ENCODE peak calls at places on chromosomes 11 and 22, in ten cellular contexts. G, J, R, O, C, X, N, K, E and P are unnamed samples.
A peak's percentile ranks its signal among the peaks of the same experiment; 100 is the strongest.

GRCh38 chr11:3627291-3627690 is 14.5 kb downstream of the ART5 start:
- DNase-seq in G (peak; percentile 33), J (no peak), R (no peak), O (no peak), C (no peak), X (no peak), N (peak; percentile 81), K (no peak), E (no peak), P (no peak)

GRCh38 chr11:68773521-68774187 is 22.3 kb upstream of the TESMIN start:
- DNase-seq in G (no peak), J (no peak), R (no peak), O (no peak), C (no peak), X (no peak), N (peak; percentile 85), K (no peak), E (no peak), P (no peak)

GRCh38 chr11:13277719-13278619 is at the start of gene BMAL1:
- DNase-seq in G (peak; percentile 85), J (peak; percentile 59), R (no peak), O (peak; percentile 37), C (peak; percentile 46), X (peak; percentile 50), N (no peak), K (peak; percentile 76), E (no peak), P (no peak)

GRCh38 chr22:17161991-17162390 is 2.9 kb upstream of the HDHD5 start:
- DNase-seq in G (peak; percentile 1), J (no peak), R (no peak), O (no peak), C (no peak), X (no peak), N (no peak), K (no peak), E (no peak), P (no peak)

GRCh38 chr11:22730319-22730718 is 63.9 kb downstream of the GAS2 start:
- DNase-seq in G (no peak), J (no peak), R (peak; percentile 34), O (no peak), C (no peak), X (peak; percentile 11), N (peak; percentile 1), K (no peak), E (no peak), P (no peak)

GRCh38 chr11:86196924-86197323 is 47.6 kb upstream of the EED start:
- DNase-seq in G (no peak), J (no peak), R (no peak), O (no peak), C (no peak), X (no peak), N (no peak), K (no peak), E (no peak), P (no peak)

GRCh38 chr11:12818333-12819015 is 144.3 kb downstream of the TEAD1 start:
- DNase-seq in G (no peak), J (no peak), R (no peak), O (no peak), C (no peak), X (no peak), N (peak; percentile 89), K (no peak), E (no peak), P (no peak)

GRCh38 chr11:112523917-112524316 is 263.3 kb upstream of the PLET1 start:
- DNase-seq in G (no peak), J (no peak), R (no peak), O (no peak), C (no peak), X (no peak), N (no peak), K (no peak), E (no peak), P (no peak)

GRCh38 chr22:39472570-39473556 is 16.1 kb downstream of the MGAT3 start:
- DNase-seq in G (no peak), J (no peak), R (peak; percentile 18), O (peak; percentile 57), C (peak; percentile 50), X (no peak), N (no peak), K (peak; percentile 93), E (no peak), P (no peak)

DNA sequence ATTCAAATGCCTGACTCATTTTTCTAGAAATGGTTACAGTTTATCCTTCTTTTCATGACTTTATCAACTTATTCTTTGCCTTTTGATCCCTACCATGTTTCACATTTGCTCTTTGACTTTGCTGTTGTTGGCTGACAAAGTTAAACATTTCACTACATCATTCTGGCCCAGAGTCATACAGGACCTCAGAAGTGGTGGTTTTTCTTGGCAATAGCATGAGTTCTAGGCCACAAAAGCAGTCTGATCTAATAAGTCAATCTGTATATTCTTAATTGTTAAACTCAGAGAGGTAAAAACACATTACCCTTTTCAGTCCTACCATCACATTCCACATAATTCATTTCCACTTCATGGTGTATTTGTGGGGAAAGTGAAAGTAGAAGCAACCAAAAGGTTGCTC is 763.2 kb upstream of the TENM4 start:
- DNase-seq in G (no peak), J (no peak), R (no peak), O (no peak), C (no peak), X (no peak), N (no peak), K (no peak), E (no peak), P (no peak)
- H3K27ac ChIP-seq in G (no peak overlapping the region), J (no peak overlapping the region), R (no peak overlapping the region), O (no peak overlapping the region), C (no peak overlapping the region), X (no peak overlapping the region), N (no peak overlapping the region), K (no peak overlapping the region), E (no peak overlapping the region), P (no peak overlapping the region)

DNA sequence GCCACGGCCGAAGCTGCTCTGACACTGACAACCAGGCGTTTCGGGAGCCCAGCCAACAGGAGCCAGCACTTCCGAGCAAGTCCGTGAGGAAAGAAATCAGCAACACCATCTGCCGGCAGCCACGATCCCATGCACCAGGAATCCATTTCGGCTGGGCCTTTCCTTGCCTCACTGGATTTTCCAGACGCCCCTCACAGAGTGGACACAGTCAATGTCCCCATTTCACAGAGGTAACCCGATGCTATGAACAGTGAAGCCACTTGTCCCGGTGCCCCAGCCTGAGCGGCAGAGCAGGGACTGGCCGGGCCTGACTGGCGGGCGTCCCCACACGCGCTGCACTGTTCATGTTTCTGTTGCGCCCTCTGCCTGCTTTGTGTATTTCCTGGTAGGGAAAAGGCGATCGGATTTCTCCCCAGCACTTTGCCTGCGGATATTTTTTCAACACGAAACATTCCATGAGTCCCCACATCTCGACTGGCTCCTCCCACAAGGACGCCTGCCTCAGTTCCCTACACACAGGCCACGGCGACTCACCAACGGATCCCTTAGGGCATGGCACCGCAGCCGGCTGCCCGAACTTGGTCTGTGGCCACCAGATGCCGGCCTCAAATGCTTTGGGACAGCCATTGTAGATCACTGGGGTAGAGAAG is 55.3 kb downstream of the TRMU start:
- DNase-seq in G (no peak), J (no peak), R (no peak), O (no peak), C (no peak), X (peak; percentile 27), N (peak; percentile 65), K (no peak), E (no peak), P (peak; percentile 47)
- H3K27ac ChIP-seq in G (no peak overlapping the region), J (no peak overlapping the region), R (no peak overlapping the region), O (no peak overlapping the region), C (no peak overlapping the region), X (no peak overlapping the region), N (no peak overlapping the region), K (no peak overlapping the region), E (no peak overlapping the region), P (peak overlapping the region; percentile 8)

DNA sequence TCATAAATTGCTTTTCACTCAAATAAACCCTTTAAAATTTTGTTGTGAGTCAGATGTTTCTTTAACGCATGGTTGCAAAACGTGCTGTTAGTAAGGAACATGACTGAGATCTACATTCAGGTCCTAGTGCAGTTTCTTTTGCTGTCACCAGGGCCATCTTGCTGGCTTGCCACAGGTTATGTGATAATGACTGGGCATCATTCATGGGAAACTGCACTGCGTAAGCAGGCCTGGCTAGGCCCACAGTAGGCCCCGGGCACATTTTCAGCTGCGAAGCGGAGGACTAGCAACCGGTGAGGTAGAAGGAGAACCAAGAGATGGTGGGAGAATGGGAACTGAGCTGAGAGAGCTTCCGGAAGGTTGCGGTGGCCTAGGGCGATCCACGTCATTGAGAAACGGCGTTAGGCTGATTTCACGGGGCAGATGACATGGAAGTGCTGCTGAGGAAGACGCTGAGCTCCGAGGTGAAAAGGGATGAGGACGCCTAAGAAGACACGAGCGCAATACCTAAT is 3.2 kb upstream of the KLHDC7B start:
- DNase-seq in G (no peak), J (no peak), R (no peak), O (no peak), C (peak; percentile 90), X (no peak), N (no peak), K (no peak), E (no peak), P (no peak)
- H3K27ac ChIP-seq in G (no peak overlapping the region), J (no peak overlapping the region), R (no peak overlapping the region), O (no peak overlapping the region), C (peak overlapping the region; percentile 92), X (no peak overlapping the region), N (no peak overlapping the region), K (peak overlapping the region; percentile 94), E (no peak overlapping the region), P (no peak overlapping the region)

GRCh38 chr11:64122411-64123101 is 43.4 kb downstream of the MACROD1 start:
- DNase-seq in G (no peak), J (peak; percentile 56), R (peak; percentile 36), O (no peak), C (no peak), X (peak; percentile 39), N (no peak), K (no peak), E (no peak), P (no peak)
- H3K27ac ChIP-seq in G (no peak overlapping the region), J (peak overlapping the region; percentile 59), R (no peak overlapping the region), O (no peak overlapping the region), C (no peak overlapping the region), X (no peak overlapping the region), N (peak overlapping the region; percentile 96), K (no peak overlapping the region), E (no peak overlapping the region), P (peak overlapping the region; percentile 72)